ENCODE peak calls at places on chromosomes 12 and 14, in four cellular contexts. H is T-helper 2 cell; P is AG08396; O is naive thymus-derived CD4-positive, alpha-beta T cell. X is an unnamed sample.

GRCh38 chr14:72479471-72479931 is 414.4 kb downstream of the DPF3 start:
- DNase-seq in H (no peak), P (no peak), O (no peak), X (peak)

GRCh38 chr12:79307340-79307739 is 383.4 kb downstream of the PAWR start:
- DNase-seq in H (no peak), P (no peak), O (no peak), X (no peak)

GRCh38 chr12:31507966-31508365 is 83.0 kb downstream of the DENND5B start:
- DNase-seq in H (no peak), P (no peak), O (no peak), X (no peak)

GRCh38 chr14:101595887-101596721 is 34.8 kb downstream of the DIO3 start:
- DNase-seq in H (no peak), P (no peak), O (peak), X (no peak)

GRCh38 chr14:32407170-32407569 is 78.1 kb downstream of the AKAP6 start:
- DNase-seq in H (no peak), P (no peak), O (no peak), X (no peak)

GRCh38 chr12:109989380-109989779 is 6.8 kb downstream of the GIT2 start:
- DNase-seq in H (no peak), P (no peak), O (no peak), X (no peak)

GRCh38 chr12:79414252-79414651 is 276.5 kb downstream of the PAWR start:
- DNase-seq in H (no peak), P (no peak), O (no peak), X (peak)

GRCh38 chr12:109944975-109945374 is 44.9 kb downstream of the TCHP start:
- DNase-seq in H (no peak), P (no peak), O (no peak), X (peak)

GRCh38 chr12:98456583-98457573 is 58.5 kb upstream of the TMPO start:
- DNase-seq in H (no peak), P (peak), O (no peak), X (peak)

GRCh38 chr12:123233505-123234299 is 466 bp downstream of the MTRFR start:
- DNase-seq in H (no peak), P (no peak), O (no peak), X (no peak)